ENCODE peak calls at places on chromosome 19, in nine cellular contexts. I, E, H, Z, V, R, F, B and M are unnamed samples.

GRCh38 chr19:30498707-30499106 is 126.5 kb downstream of the ZNF536 start:
- DNase-seq in I (no peak), E (peak; percentile 18), H (no peak), Z (no peak), V (no peak), R (no peak), F (no peak), B (no peak), M (no peak)

GRCh38 chr19:16977306-16977705 is 49.3 kb downstream of the CPAMD8 start:
- DNase-seq in I (no peak), E (no peak), H (no peak), Z (no peak), V (no peak), R (no peak), F (no peak), B (no peak), M (no peak)

GRCh38 chr19:46076951-46077814 is 36.4 kb upstream of the IGFL4 start:
- DNase-seq in I (peak; percentile 21), E (peak; percentile 90), H (peak; percentile 7), Z (peak; percentile 89), V (peak; percentile 99), R (peak; percentile 85), F (no peak), B (peak; percentile 69), M (peak; percentile 51)

GRCh38 chr19:9306443-9306842 is 3.2 kb downstream of the ZNF699 start:
- DNase-seq in I (no peak), E (no peak), H (no peak), Z (no peak), V (no peak), R (no peak), F (no peak), B (no peak), M (no peak)

GRCh38 chr19:17522988-17523872 is 11.8 kb downstream of the PGLS start:
- DNase-seq in I (no peak), E (peak; percentile 34), H (peak; percentile 40), Z (peak; percentile 99), V (no peak), R (no peak), F (no peak), B (peak; percentile 23), M (peak; percentile 72)

GRCh38 chr19:30070970-30071632 is 129.1 kb downstream of the URI1 start:
- DNase-seq in I (peak; percentile 49), E (no peak), H (no peak), Z (no peak), V (no peak), R (no peak), F (no peak), B (no peak), M (no peak)

GRCh38 chr19:33304760-33305647 is 2.7 kb upstream of the CEBPA start:
- DNase-seq in I (no peak), E (no peak), H (no peak), Z (peak; percentile 45), V (peak; percentile 46), R (no peak), F (no peak), B (peak; percentile 80), M (no peak)

GRCh38 chr19:54523403-54523802 is 20.8 kb downstream of the LAIR2 start:
- DNase-seq in I (no peak), E (peak; percentile 1), H (peak; percentile 20), Z (peak; percentile 62), V (no peak), R (no peak), F (no peak), B (no peak), M (peak; percentile 60)

GRCh38 chr19:10112895-10113591 is 1.6 kb downstream of the P2RY11 start:
- DNase-seq in I (no peak), E (peak; percentile 21), H (peak; percentile 77), Z (peak; percentile 94), V (peak; percentile 53), R (no peak), F (peak; percentile 63), B (peak; percentile 71), M (peak; percentile 81)

GRCh38 chr19:52941941-52942370 is 18.7 kb upstream of the ZNF888 start:
- DNase-seq in I (no peak), E (no peak), H (peak; percentile 16), Z (peak; percentile 61), V (peak; percentile 71), R (peak; percentile 47), F (no peak), B (peak; percentile 26), M (peak; percentile 29)

GRCh38 chr19:53696951-53697350 is 65.2 kb downstream of the DPRX start:
- DNase-seq in I (no peak), E (no peak), H (no peak), Z (no peak), V (no peak), R (no peak), F (no peak), B (no peak), M (no peak)

GRCh38 chr19:33503791-33504444 is 17.7 kb downstream of the PEPD start:
- DNase-seq in I (no peak), E (no peak), H (no peak), Z (no peak), V (no peak), R (no peak), F (no peak), B (no peak), M (no peak)

GRCh38 chr19:46447006-46447405 is 18.3 kb upstream of the PNMA8C start:
- DNase-seq in I (no peak), E (no peak), H (no peak), Z (no peak), V (no peak), R (no peak), F (no peak), B (no peak), M (no peak)